ENCODE peak calls at places on chromosomes 12 and 14, in seven cellular contexts. I, M, F, V, P, E and U are unnamed samples.
A peak's percentile ranks its signal among the peaks of the same experiment; 100 is the strongest.

GRCh38 chr14:104427126-104427851 is 152.3 kb upstream of the C14orf180 start:
- DNase-seq in I (no peak), M (no peak), F (no peak), V (no peak), P (no peak), E (peak; percentile 38), U (no peak)

GRCh38 chr12:131872154-131873046 is 22.0 kb upstream of the ULK1 start:
- DNase-seq in I (no peak), M (no peak), F (peak; percentile 84), V (no peak), P (no peak), E (no peak), U (peak; percentile 83)

GRCh38 chr14:92846162-92846897 is 52.2 kb downstream of the GOLGA5 start:
- DNase-seq in I (no peak), M (no peak), F (peak; percentile 82), V (peak; percentile 24), P (no peak), E (no peak), U (peak; percentile 62)

GRCh38 chr12:31234955-31235867 is 90.7 kb downstream of the SINHCAF start:
- DNase-seq in I (no peak), M (no peak), F (peak; percentile 31), V (no peak), P (no peak), E (peak; percentile 44), U (peak; percentile 35)

GRCh38 chr12:53674977-53675700 is 744 bp downstream of the ATP5MC2 start:
- DNase-seq in I (no peak), M (no peak), F (no peak), V (no peak), P (no peak), E (no peak), U (peak; percentile 11)

GRCh38 chr14:58549358-58549757 is 88.4 kb upstream of the DACT1 start:
- DNase-seq in I (no peak), M (no peak), F (peak; percentile 7), V (no peak), P (no peak), E (no peak), U (no peak)

GRCh38 chr12:96078281-96078761 is 42.9 kb upstream of the LTA4H start:
- DNase-seq in I (no peak), M (no peak), F (peak; percentile 15), V (no peak), P (no peak), E (peak; percentile 54), U (no peak)

GRCh38 chr12:89779090-89779489 is 70.5 kb upstream of the ATP2B1 start:
- DNase-seq in I (no peak), M (no peak), F (no peak), V (no peak), P (no peak), E (no peak), U (no peak)

GRCh38 chr14:104595911-104596450 is 8.6 kb downstream of the TMEM179 start:
- DNase-seq in I (no peak), M (peak; percentile 43), F (no peak), V (no peak), P (no peak), E (no peak), U (no peak)

GRCh38 chr14:100529561-100530031 is 57.6 kb downstream of the BEGAIN start:
- DNase-seq in I (no peak), M (peak; percentile 75), F (no peak), V (no peak), P (no peak), E (peak; percentile 28), U (no peak)

GRCh38 chr14:35304812-35305462 is 12.8 kb downstream of the PSMA6 start:
- DNase-seq in I (no peak), M (no peak), F (no peak), V (no peak), P (no peak), E (no peak), U (no peak)

GRCh38 chr14:51251486-51251885 is 11.4 kb downstream of the TMX1 start:
- DNase-seq in I (no peak), M (no peak), F (no peak), V (no peak), P (no peak), E (no peak), U (no peak)

GRCh38 chr14:101294136-101294535 is 267.2 kb upstream of the DIO3 start:
- DNase-seq in I (no peak), M (no peak), F (no peak), V (no peak), P (no peak), E (no peak), U (no peak)

GRCh38 chr12:47602330-47602729 is 103.5 kb downstream of the RPAP3 start:
- DNase-seq in I (no peak), M (no peak), F (peak; percentile 52), V (no peak), P (no peak), E (no peak), U (no peak)

GRCh38 chr12:49017764-49018281 is 753 bp downstream of the PRKAG1 start:
- DNase-seq in I (no peak), M (no peak), F (peak; percentile 46), V (no peak), P (no peak), E (no peak), U (peak; percentile 58)

GRCh38 chr12:6950401-6950801 is 755 bp upstream of the PTPN6 start:
- DNase-seq in I (no peak), M (no peak), F (no peak), V (no peak), P (no peak), E (peak; percentile 28), U (no peak)

GRCh38 chr12:52383331-52383730 is 2.1 kb downstream of the KRT84 start:
- DNase-seq in I (no peak), M (no peak), F (no peak), V (no peak), P (no peak), E (no peak), U (no peak)

GRCh38 chr14:67417633-67418032 is 5.7 kb upstream of the PLEK2 start:
- DNase-seq in I (no peak), M (no peak), F (peak; percentile 25), V (no peak), P (no peak), E (no peak), U (peak; percentile 69)

GRCh38 chr12:6974180-6974579 is 3.5 kb downstream of the EMG1 start:
- DNase-seq in I (no peak), M (no peak), F (no peak), V (no peak), P (no peak), E (no peak), U (no peak)

GRCh38 chr12:51836012-51836832 is 12.3 kb downstream of the FIGNL2 start:
- DNase-seq in I (no peak), M (no peak), F (no peak), V (no peak), P (no peak), E (no peak), U (no peak)

GRCh38 chr12:84131076-84131475 is 781.5 kb downstream of the SLC6A15 start:
- DNase-seq in I (no peak), M (no peak), F (peak; percentile 83), V (no peak), P (no peak), E (no peak), U (peak; percentile 60)

GRCh38 chr12:27616356-27617150 is 79.7 kb upstream of the REP15 start:
- DNase-seq in I (no peak), M (no peak), F (no peak), V (no peak), P (no peak), E (no peak), U (peak; percentile 29)

GRCh38 chr14:31269599-31270195 is 62.1 kb upstream of the HECTD1 start:
- DNase-seq in I (no peak), M (no peak), F (peak; percentile 57), V (no peak), P (no peak), E (no peak), U (peak; percentile 23)

GRCh38 chr12:6069452-6070093 is 54.9 kb downstream of the VWF start:
- DNase-seq in I (no peak), M (no peak), F (peak; percentile 96), V (peak; percentile 64), P (no peak), E (no peak), U (peak; percentile 95)

DNA sequence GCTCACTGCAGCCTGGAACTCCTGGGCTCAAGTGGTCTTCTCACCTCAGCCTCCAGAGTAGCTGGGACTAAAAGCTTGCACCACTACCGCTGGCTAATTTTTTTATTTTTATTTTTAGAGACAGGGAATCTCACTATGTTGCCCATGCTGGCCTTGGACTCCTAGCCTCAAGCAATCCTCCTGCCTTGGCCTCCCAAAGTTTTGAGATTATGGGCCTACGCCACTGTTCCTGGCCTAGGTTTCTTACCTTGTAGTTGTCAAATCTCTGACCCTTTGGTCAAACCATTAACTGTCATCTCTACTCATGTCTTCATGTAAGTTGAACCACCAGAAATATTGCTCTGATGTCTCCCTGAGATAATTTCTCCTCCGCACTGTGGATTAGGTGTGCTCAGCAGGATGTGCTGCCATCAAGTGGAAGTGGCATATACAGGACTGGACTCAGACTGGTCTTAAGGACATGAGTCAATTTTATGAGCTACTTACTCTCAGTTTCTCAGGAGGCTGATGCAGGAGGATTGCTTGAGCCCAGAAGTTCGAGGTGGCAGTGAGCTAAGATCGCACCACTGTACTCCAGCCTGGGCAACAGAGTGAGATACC is 28.5 kb downstream of the ACTR6 start:
- DNase-seq in I (no peak), M (no peak), F (peak; percentile 13), V (no peak), P (no peak), E (no peak), U (peak; percentile 3)
- TF ChIP-seq CTCF in I (no peak), M (no peak), F (peak; percentile 11), V (no peak), P (no peak), E (no peak), U (no peak)

GRCh38 chr12:40225337-40225983 is 663 bp downstream of the LRRK2 start:
- DNase-seq in I (no peak), M (no peak), F (no peak), V (no peak), P (no peak), E (no peak), U (no peak)
- H3K4me3 ChIP-seq in I (peak overlapping the region; percentile 26), M (peak overlapping the region; percentile 48), F (peak overlapping the region; percentile 52), V (peak overlapping the region; percentile 66), P (peak overlapping the region; percentile 96), E (peak overlapping the region; percentile 67), U (peak overlapping the region; percentile 72)

GRCh38 chr12:128531153-128531552 is 264.2 kb downstream of the TMEM132C start:
- DNase-seq in I (no peak), M (no peak), F (no peak), V (no peak), P (no peak), E (no peak), U (no peak)
- TF ChIP-seq CTCF in I (no peak), M (no peak), F (no peak), V (no peak), P (no peak), E (no peak), U (no peak)

DNA sequence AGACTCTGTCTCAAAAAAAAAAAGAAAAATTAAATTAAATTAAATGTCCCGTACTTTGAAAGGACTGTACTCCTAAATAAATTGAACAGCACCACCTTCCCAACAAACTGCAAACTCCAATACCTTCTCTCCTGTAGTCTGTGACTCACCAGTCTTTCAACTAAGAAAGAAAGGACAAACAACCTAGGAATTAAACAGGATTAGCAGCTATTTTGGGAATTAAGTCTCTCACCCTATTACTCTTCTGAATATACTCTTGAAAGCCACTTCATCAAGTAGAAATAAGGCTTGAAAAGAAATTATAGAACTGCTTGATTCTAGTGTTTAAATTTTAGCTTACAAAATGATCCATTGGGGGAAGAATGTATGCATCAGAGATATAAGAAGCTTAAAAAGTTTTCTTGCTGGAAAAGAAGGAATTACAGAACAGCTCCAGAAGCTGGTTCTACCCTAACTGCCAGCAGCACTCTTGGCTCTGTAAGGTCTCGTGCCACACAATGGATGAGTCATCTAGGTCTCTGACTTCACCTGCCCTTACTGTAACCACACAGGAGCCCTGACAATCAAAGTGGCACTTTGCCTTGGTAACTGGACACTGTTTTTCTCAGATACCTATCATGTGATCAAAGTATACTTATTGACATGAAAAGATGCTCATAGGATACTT is 57.0 kb upstream of the CERS5 start:
- DNase-seq in I (peak; percentile 15), M (no peak), F (peak; percentile 61), V (no peak), P (no peak), E (no peak), U (peak; percentile 42)
- H3K4me3 ChIP-seq in I (no peak overlapping the region), M (no peak overlapping the region), F (no peak overlapping the region), V (no peak overlapping the region), P (no peak overlapping the region), E (no peak overlapping the region), U (no peak overlapping the region)